ENCODE peak calls at places on chromosomes 3 and 15, in nine cellular contexts. W is NCI-H146; N is transverse colon; A is activated CD8-positive, alpha-beta memory T cell treated with anti-CD3 and anti-CD28 coated beads for 48 hours; U is SW480; O is stimulated activated CD4-positive, alpha-beta T cell treated with anti-CD3 and anti-CD28 coated beads, Interleukin-12 subunit alpha, Interleukin-12 subunit beta, amount 100 ng/mL, for 24 hours; Y is retinal pigment epithelial cell; L is GF-D8; M is iPS DF 6.9. S is an unnamed sample.

GRCh38 chr3:129481783-129482332 is 41.8 kb downstream of the IFT122 start:
- DNase-seq in W (no peak), N (no peak), A (no peak), U (no peak), O (peak), Y (no peak), L (no peak), M (no peak), S (peak)

GRCh38 chr3:69048990-69049389 is 3.1 kb downstream of the TMF1 start:
- DNase-seq in W (no peak), N (no peak), A (no peak), U (no peak), O (no peak), Y (no peak), L (no peak), M (no peak), S (no peak)

GRCh38 chr3:128863560-128863959 is 15.9 kb upstream of the ACAD9 start:
- DNase-seq in W (no peak), N (no peak), A (no peak), U (no peak), O (no peak), Y (no peak), L (no peak), M (no peak), S (no peak)

GRCh38 chr15:29822100-29822684 is at the start of gene TJP1:
- DNase-seq in W (peak), N (peak), A (no peak), U (peak), O (no peak), Y (no peak), L (no peak), M (no peak), S (peak)

GRCh38 chr3:12170207-12170606 is 11.5 kb upstream of the TIMP4 start:
- DNase-seq in W (no peak), N (no peak), A (no peak), U (no peak), O (no peak), Y (no peak), L (peak), M (no peak), S (no peak)

GRCh38 chr3:14532691-14533456 is 7.3 kb downstream of the GRIP2 start:
- DNase-seq in W (peak), N (peak), A (no peak), U (peak), O (no peak), Y (no peak), L (no peak), M (peak), S (peak)

GRCh38 chr3:18389108-18389733 is 35.9 kb downstream of the SATB1 start:
- DNase-seq in W (peak), N (no peak), A (no peak), U (peak), O (no peak), Y (no peak), L (no peak), M (no peak), S (peak)

GRCh38 chr3:102980379-102980726 is 545.5 kb downstream of the ZPLD1 start:
- DNase-seq in W (no peak), N (no peak), A (no peak), U (no peak), O (no peak), Y (no peak), L (no peak), M (no peak), S (no peak)

GRCh38 chr15:95624616-95625361 is 705.7 kb upstream of the NR2F2 start:
- DNase-seq in W (no peak), N (no peak), A (no peak), U (no peak), O (no peak), Y (no peak), L (no peak), M (no peak), S (no peak)

GRCh38 chr15:40906101-40906946 is 12.1 kb downstream of the VPS18 start:
- DNase-seq in W (peak), N (peak), A (peak), U (peak), O (peak), Y (peak), L (peak), M (no peak), S (peak)

GRCh38 chr3:16728762-16729745 is 123.8 kb upstream of the DAZL start:
- DNase-seq in W (no peak), N (no peak), A (no peak), U (no peak), O (no peak), Y (no peak), L (no peak), M (no peak), S (no peak)

GRCh38 chr3:184337315-184337714 is at the start of gene FAM131A:
- DNase-seq in W (no peak), N (peak), A (no peak), U (no peak), O (no peak), Y (no peak), L (no peak), M (no peak), S (no peak)

GRCh38 chr3:104763007-104763406 is 603.7 kb upstream of the ALCAM start:
- DNase-seq in W (no peak), N (no peak), A (no peak), U (no peak), O (no peak), Y (peak), L (no peak), M (no peak), S (no peak)

GRCh38 chr15:78979456-78980320 is 34.8 kb upstream of the CTSH start:
- DNase-seq in W (peak), N (peak), A (no peak), U (peak), O (no peak), Y (peak), L (no peak), M (peak), S (peak)

GRCh38 chr3:196774191-196774820 is 34.6 kb downstream of the PAK2 start:
- DNase-seq in W (no peak), N (no peak), A (no peak), U (no peak), O (no peak), Y (no peak), L (no peak), M (no peak), S (no peak)

GRCh38 chr15:64315136-64315661 is 40.8 kb downstream of the CSNK1G1 start:
- DNase-seq in W (no peak), N (no peak), A (no peak), U (no peak), O (no peak), Y (peak), L (no peak), M (no peak), S (no peak)

GRCh38 chr15:91224750-91225380 is 124.8 kb downstream of the SV2B start:
- DNase-seq in W (peak), N (no peak), A (no peak), U (peak), O (no peak), Y (no peak), L (no peak), M (peak), S (peak)

GRCh38 chr3:154898398-154898797 is 181.7 kb upstream of the MME start:
- DNase-seq in W (no peak), N (no peak), A (no peak), U (no peak), O (no peak), Y (no peak), L (no peak), M (no peak), S (peak)

GRCh38 chr3:187165144-187165543 is 25.8 kb upstream of the RPL39L start:
- DNase-seq in W (peak), N (peak), A (no peak), U (peak), O (no peak), Y (no peak), L (no peak), M (peak), S (peak)

GRCh38 chr3:49805884-49806701 is 3.0 kb downstream of the INKA1 start:
- DNase-seq in W (no peak), N (peak), A (no peak), U (no peak), O (no peak), Y (no peak), L (peak), M (no peak), S (peak)

GRCh38 chr3:184832044-184832443 is 20.1 kb downstream of the VPS8 start:
- DNase-seq in W (no peak), N (no peak), A (no peak), U (no peak), O (no peak), Y (no peak), L (no peak), M (no peak), S (no peak)

GRCh38 chr3:107392549-107393165 is 15.4 kb downstream of the CCDC54 start:
- DNase-seq in W (no peak), N (no peak), A (no peak), U (no peak), O (no peak), Y (peak), L (no peak), M (no peak), S (peak)

S was measured in mesendoderm.